ENCODE peak calls at places on chromosomes 16 and 17, in nine cellular contexts. B is WTC11, J is fibroblast of pulmonary artery, E is astrocyte of the spinal cord, Y is neural progenitor cell, K is omental fat pad, I is progenitor cell of endocrine pancreas, L is adrenal gland, G is A549. V is an unnamed sample.

GRCh38 chr17:78724544-78724943 is 57.5 kb downstream of the CYTH1 start:
- DNase-seq in K (no peak), G (no peak), Y (peak; percentile 27), E (no peak), L (peak; percentile 52), J (no peak), I (no peak), B (no peak), V (no peak)

GRCh38 chr16:76787394-76787793 is 403.6 kb upstream of the MON1B start:
- DNase-seq in K (no peak), L (no peak), Y (no peak), B (no peak), I (no peak), E (no peak), J (peak; percentile 2), G (no peak), V (no peak)

GRCh38 chr16:57893559-57894389 is 77.2 kb downstream of the CNGB1 start:
- DNase-seq in J (peak; percentile 97), L (no peak), B (no peak), I (no peak), Y (no peak), G (peak; percentile 96), K (no peak), E (peak; percentile 72), V (no peak)

GRCh38 chr17:39672522-39673334 is 4.5 kb downstream of the PNMT start:
- DNase-seq in J (no peak), E (no peak), B (no peak), G (no peak), K (no peak), Y (no peak), I (no peak), L (no peak), V (peak; percentile 21)

GRCh38 chr17:45264430-45264829 is 2.5 kb upstream of the SPATA32 start:
- DNase-seq in B (no peak), E (no peak), J (no peak), I (no peak), K (no peak), G (no peak), Y (no peak), L (no peak), V (no peak)

GRCh38 chr16:78879046-78879445 is 721.5 kb downstream of the MAF start:
- DNase-seq in K (no peak), J (no peak), I (no peak), G (no peak), L (no peak), Y (no peak), E (no peak), B (no peak), V (no peak)

GRCh38 chr17:9445424-9445823 is 130.2 kb downstream of the STX8 start:
- DNase-seq in G (no peak), L (no peak), K (no peak), J (no peak), Y (no peak), E (no peak), I (no peak), B (no peak), V (no peak)

GRCh38 chr16:83960521-83961249 is 7.4 kb upstream of the NECAB2 start:
- DNase-seq in B (no peak), L (no peak), Y (no peak), I (no peak), K (no peak), G (no peak), E (no peak), J (no peak), V (no peak)

GRCh38 chr17:40097931-40098845 is 2.2 kb downstream of the NR1D1 start:
- DNase-seq in K (no peak), B (no peak), J (peak; percentile 40), I (no peak), L (peak; percentile 95), G (no peak), Y (no peak), E (no peak), V (peak; percentile 74)

GRCh38 chr16:75471723-75472634 is 7.5 kb upstream of the TMEM170A start:
- DNase-seq in K (no peak), L (peak; percentile 60), J (peak; percentile 77), G (peak; percentile 62), B (peak; percentile 48), E (peak; percentile 63), I (peak; percentile 16), Y (peak; percentile 69), V (peak; percentile 51)

GRCh38 chr16:75461575-75461974 is 2.9 kb downstream of the TMEM170A start:
- DNase-seq in L (no peak), E (no peak), K (no peak), I (no peak), G (no peak), Y (no peak), B (no peak), J (no peak), V (no peak)

GRCh38 chr16:75464130-75464918 is at the start of gene TMEM170A:
- DNase-seq in Y (peak; percentile 100), G (peak; percentile 99), K (peak; percentile 98), L (peak; percentile 100), J (peak; percentile 99), B (peak; percentile 100), E (peak; percentile 99), I (peak; percentile 100), V (peak; percentile 100)

GRCh38 chr16:75462804-75463203 is 1.7 kb downstream of the TMEM170A start:
- DNase-seq in J (no peak), E (no peak), K (no peak), L (no peak), G (no peak), Y (no peak), I (no peak), B (no peak), V (no peak)

GRCh38 chr16:75466760-75467159 is 2.3 kb upstream of the TMEM170A start:
- DNase-seq in I (no peak), L (no peak), E (no peak), B (no peak), J (no peak), K (no peak), G (no peak), Y (no peak), V (no peak)
- TF ChIP-seq CTCF in I (no peak), L (no peak), E (no peak), B (no peak), J (no peak), K (no peak), G (no peak), Y (no peak), V (no peak)

DNA sequence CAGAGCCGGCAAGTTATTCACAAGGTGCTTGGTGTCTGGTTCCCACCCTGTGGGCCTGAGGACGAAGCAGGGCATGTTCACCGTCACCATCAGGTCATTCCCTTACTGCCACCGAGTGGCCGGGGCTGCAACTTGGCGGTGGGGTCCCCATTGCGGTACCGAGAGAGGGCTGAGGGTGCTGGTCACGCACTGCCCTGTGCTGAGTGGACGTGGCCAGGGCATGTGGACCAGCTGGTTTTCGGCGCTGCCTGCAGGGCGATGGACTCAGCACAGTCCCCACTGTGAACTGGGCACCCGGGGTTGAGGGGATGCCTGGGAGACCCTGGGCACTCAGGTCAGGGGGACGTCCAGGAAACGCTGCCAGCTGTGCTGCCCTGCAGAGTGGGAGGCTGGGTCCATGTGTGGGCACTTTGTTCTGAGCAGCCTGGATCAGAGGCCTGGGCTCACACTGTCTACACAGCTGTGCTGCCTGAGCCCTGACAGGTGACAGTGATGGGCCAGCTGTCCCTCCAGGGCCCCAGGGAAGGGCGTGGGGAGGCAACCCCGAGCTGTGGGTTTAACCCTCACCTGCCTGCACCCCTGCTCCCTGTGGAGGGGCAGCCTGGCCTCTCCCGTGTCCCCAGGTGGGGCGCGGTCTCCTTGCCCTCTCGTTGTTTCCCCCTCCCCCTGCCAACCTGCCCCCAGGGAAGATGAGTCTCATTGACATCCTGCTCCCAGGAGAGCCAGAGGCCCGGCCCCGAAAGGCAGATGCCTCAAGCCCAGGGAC is 39.3 kb upstream of the GNG13 start:
- DNase-seq in Y (no peak), G (no peak), L (peak; percentile 3), I (no peak), J (no peak), E (no peak), B (no peak), K (no peak), V (no peak)
- TF ChIP-seq CTCF in Y (no peak), G (no peak), L (no peak), I (no peak), J (no peak), E (no peak), B (no peak), K (no peak), V (no peak)

DNA sequence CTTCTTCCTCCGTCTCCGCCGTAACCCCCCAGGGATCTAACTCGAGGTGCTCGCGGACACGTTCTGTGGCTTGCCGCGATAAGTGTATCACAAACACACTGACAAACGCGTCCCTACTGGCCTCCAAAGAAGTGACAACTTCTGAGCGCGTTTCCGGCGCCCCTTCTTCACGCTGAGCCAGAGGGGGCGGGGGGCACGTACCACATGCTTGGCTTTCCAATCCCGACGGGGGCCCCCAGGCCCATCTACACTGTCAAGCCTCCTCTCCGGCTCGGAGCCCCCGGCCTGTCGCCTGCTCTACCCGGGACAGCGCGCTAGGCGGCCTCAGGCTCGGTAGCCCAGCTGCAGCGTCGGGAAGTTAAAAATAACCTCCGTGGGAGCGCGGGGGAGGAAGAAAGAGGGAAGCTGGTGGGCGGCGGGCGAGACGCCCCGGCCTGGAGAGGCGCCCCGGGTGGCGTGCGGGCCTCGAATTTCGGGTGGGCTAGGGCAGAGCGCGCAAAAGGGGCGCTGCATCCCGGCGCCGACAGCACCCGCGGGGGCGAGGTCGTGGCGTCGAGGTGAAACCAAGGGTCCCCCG is 676 bp upstream of the SPHK1 start:
- DNase-seq in E (peak; percentile 55), B (peak; percentile 59), K (no peak), Y (peak; percentile 74), I (peak; percentile 43), J (peak; percentile 63), G (peak; percentile 66), L (peak; percentile 33), V (peak; percentile 79)
- TF ChIP-seq CTCF in E (peak; percentile 23), B (no peak), K (no peak), Y (peak; percentile 33), I (peak; percentile 34), J (peak; percentile 19), G (no peak), L (peak; percentile 26), V (peak; percentile 29)

DNA sequence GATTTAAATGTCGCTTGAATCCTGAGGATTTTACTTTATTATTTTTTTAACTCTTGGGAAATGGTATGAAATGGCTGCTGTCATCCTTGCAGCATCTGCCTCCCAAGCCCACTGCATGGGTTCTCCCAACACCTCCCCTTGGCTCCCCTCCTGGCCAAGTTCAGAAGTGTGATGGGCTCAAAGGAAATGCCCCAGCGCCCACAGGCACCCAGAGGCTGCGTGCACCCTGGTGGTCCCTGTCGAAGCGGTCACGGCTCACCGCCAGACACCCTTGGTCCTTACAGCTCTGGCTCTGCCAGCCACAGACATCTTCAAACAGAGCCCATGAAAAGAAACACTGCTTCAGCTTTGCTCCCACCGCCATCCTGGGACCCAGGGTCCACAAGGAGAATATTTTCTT is 334.7 kb downstream of the SOX9 start:
- DNase-seq in K (no peak), E (no peak), Y (no peak), B (no peak), L (no peak), J (no peak), I (no peak), G (peak; percentile 62), V (no peak)
- TF ChIP-seq CTCF in K (no peak), E (no peak), Y (no peak), B (no peak), L (no peak), J (no peak), I (no peak), G (no peak), V (no peak)

V was measured in heart left ventricle.